ENCODE peak calls at places on chromosome 2, in six cellular contexts. H is Jurkat, Clone E6-1; W is GM04504; I is T-cell; P is stimulated activated CD8-positive, alpha-beta memory T cell treated with anti-CD3 and anti-CD28 coated beads, Interleukin-7, amount 100 ng/mL, for 1 hour; U is stimulated activated CD4-positive, alpha-beta T cell treated with anti-CD3 and anti-CD28 coated beads, Interleukin-4, amount 100 ng/mL, for 4 hours. D is an unnamed sample.

GRCh38 chr2:86706220-86706619 is 13.9 kb upstream of the RMND5A start:
- DNase-seq in I (no peak), P (no peak), W (no peak), H (no peak), U (no peak), D (no peak)

GRCh38 chr2:53202063-53202462 is 565.5 kb upstream of the CHAC2 start:
- DNase-seq in I (no peak), P (no peak), U (no peak), H (no peak), W (peak; percentile 65), D (no peak)

GRCh38 chr2:57973621-57974186 is 72.9 kb upstream of the VRK2 start:
- DNase-seq in I (no peak), P (no peak), W (no peak), U (no peak), H (no peak), D (no peak)

GRCh38 chr2:9347411-9347853 is 75.9 kb downstream of the ITGB1BP1 start:
- DNase-seq in U (no peak), P (no peak), W (peak; percentile 65), I (no peak), H (no peak), D (no peak)

GRCh38 chr2:197777823-197778407 is 7.2 kb downstream of the BOLL start:
- DNase-seq in W (peak; percentile 16), I (no peak), P (no peak), U (no peak), H (peak; percentile 48), D (no peak)

GRCh38 chr2:74286725-74287124 is 56.5 kb downstream of the SLC4A5 start:
- DNase-seq in H (no peak), U (no peak), W (no peak), P (no peak), I (no peak), D (no peak)

GRCh38 chr2:128754246-128754724 is 435.6 kb upstream of the HS6ST1 start:
- DNase-seq in P (no peak), U (no peak), H (peak; percentile 94), W (no peak), I (no peak), D (peak; percentile 21)

GRCh38 chr2:188810591-188810990 is 163.6 kb upstream of the COL3A1 start:
- DNase-seq in P (no peak), U (no peak), I (no peak), W (peak; percentile 39), H (no peak), D (no peak)

GRCh38 chr2:226489765-226490164 is 309.9 kb downstream of the IRS1 start:
- DNase-seq in W (peak; percentile 55), P (no peak), H (no peak), I (no peak), U (no peak), D (no peak)

GRCh38 chr2:215698566-215698965 is 262.7 kb upstream of the FN1 start:
- DNase-seq in W (peak; percentile 99), U (no peak), H (no peak), P (no peak), I (no peak), D (no peak)

GRCh38 chr2:9573013-9573708 is 17.5 kb upstream of the ADAM17 start:
- DNase-seq in I (no peak), P (no peak), W (no peak), U (no peak), H (no peak), D (no peak)

GRCh38 chr2:74887445-74887951 is 53.6 kb downstream of the HK2 start:
- DNase-seq in I (no peak), W (peak; percentile 93), H (no peak), P (no peak), U (no peak), D (no peak)

GRCh38 chr2:51247252-51247651 is 215.3 kb upstream of the NRXN1 start:
- DNase-seq in P (no peak), I (no peak), W (no peak), H (no peak), U (no peak), D (no peak)

GRCh38 chr2:5183031-5183430 is 509.2 kb upstream of the SOX11 start:
- DNase-seq in U (no peak), I (no peak), H (no peak), P (no peak), W (no peak), D (no peak)

GRCh38 chr2:217951521-217952247 is 51.1 kb downstream of the TNS1 start:
- DNase-seq in U (no peak), H (no peak), W (no peak), I (no peak), P (no peak), D (no peak)

GRCh38 chr2:106359512-106359911 is 108.7 kb downstream of the RGPD3 start:
- DNase-seq in W (no peak), I (no peak), H (no peak), U (no peak), P (no peak), D (no peak)

GRCh38 chr2:174211954-174212353 is 36.4 kb downstream of the OLA1 start:
- DNase-seq in I (no peak), P (no peak), H (no peak), U (no peak), W (no peak), D (no peak)

GRCh38 chr2:70960833-70961647 is 17.4 kb upstream of the ANKRD53 start:
- DNase-seq in U (no peak), P (no peak), H (no peak), I (no peak), W (no peak), D (no peak)

GRCh38 chr2:102664439-102665042 is 45.2 kb downstream of the SLC9A2 start:
- DNase-seq in U (peak; percentile 80), W (no peak), H (no peak), P (no peak), I (no peak), D (peak; percentile 24)

GRCh38 chr2:212488611-212489010 is 50.0 kb downstream of the ERBB4 start:
- DNase-seq in H (no peak), W (no peak), U (no peak), P (no peak), I (no peak), D (no peak)

GRCh38 chr2:238922435-238922834 is 74.5 kb downstream of the TWIST2 start:
- DNase-seq in H (no peak), P (no peak), I (no peak), W (no peak), U (no peak), D (no peak)

GRCh38 chr2:128381001-128381938 is 62.6 kb upstream of the HS6ST1 start:
- DNase-seq in P (no peak), I (no peak), U (no peak), H (no peak), W (no peak), D (no peak)

GRCh38 chr2:54313147-54313546 is 57.1 kb upstream of the TSPYL6 start:
- DNase-seq in P (no peak), H (no peak), I (no peak), U (no peak), W (no peak), D (no peak)

GRCh38 chr2:241561811-241562210 is 3.3 kb downstream of the BOK start:
- DNase-seq in U (no peak), H (no peak), P (no peak), W (no peak), I (no peak), D (no peak)

GRCh38 chr2:27202829-27203228 is 9.0 kb upstream of the ATRAID start:
- DNase-seq in P (no peak), W (no peak), H (no peak), U (no peak), I (no peak), D (no peak)

GRCh38 chr2:72236445-72237067 is 88.9 kb upstream of the CYP26B1 start:
- DNase-seq in H (no peak), I (no peak), P (no peak), W (peak; percentile 75), U (no peak), D (no peak)

GRCh38 chr2:2026252-2026831 is 282.0 kb upstream of the PXDN start:
- DNase-seq in W (no peak), P (no peak), U (no peak), I (no peak), H (no peak), D (no peak)

GRCh38 chr2:186429095-186429494 is 57.0 kb upstream of the ZC3H15 start:
- DNase-seq in P (no peak), H (no peak), I (no peak), W (peak; percentile 10), U (no peak), D (no peak)

GRCh38 chr2:218655751-218656150 is 3.7 kb downstream of the ZNF142 start:
- DNase-seq in I (no peak), W (no peak), U (no peak), H (no peak), P (no peak), D (no peak)

GRCh38 chr2:159098815-159099455 is 130.5 kb downstream of the TANC1 start:
- DNase-seq in I (no peak), H (no peak), W (no peak), P (no peak), U (no peak), D (no peak)

GRCh38 chr2:66270247-66270646 is 164.7 kb upstream of the MEIS1 start:
- DNase-seq in U (no peak), W (no peak), P (no peak), H (no peak), I (no peak), D (no peak)

GRCh38 chr2:172404824-172405223 is 22.6 kb upstream of the ITGA6 start:
- DNase-seq in H (no peak), I (no peak), P (no peak), W (peak; percentile 72), U (no peak), D (no peak)